ENCODE peak calls at places on chromosomes 7 and 10, in nine cellular contexts. One of them, this sample, is unnamed. For H3K36me3, the result is how much of the 10 kb centered on the place peaks cover.

GRCh38 chr10:119207713-119208552 is 562 bp downstream of the GRK5 start:
- DNase-seq in hepatocyte: peak
- DNase-seq in keratinocyte: no peak
- DNase-seq in neural progenitor cell: peak
- DNase-seq in GM23338: peak
- DNase-seq in HCT116: no peak
- DNase-seq in K562: no peak
- DNase-seq in SK-N-MC: no peak
- DNase-seq in HepG2: peak
- DNase-seq in this sample: peak

GRCh38 chr7:37945336-37945735 is 24.9 kb downstream of the EPDR1 start:
- DNase-seq in hepatocyte: no peak
- DNase-seq in keratinocyte: no peak
- DNase-seq in neural progenitor cell: no peak
- DNase-seq in GM23338: no peak
- DNase-seq in HCT116: no peak
- DNase-seq in K562: no peak
- DNase-seq in SK-N-MC: no peak
- DNase-seq in HepG2: peak
- DNase-seq in this sample: peak

GRCh38 chr7:111010833-111011232 is 80.1 kb upstream of the LRRN3 start:
- DNase-seq in hepatocyte: peak
- DNase-seq in keratinocyte: no peak
- DNase-seq in neural progenitor cell: no peak
- DNase-seq in GM23338: no peak
- DNase-seq in HCT116: no peak
- DNase-seq in K562: no peak
- DNase-seq in SK-N-MC: no peak
- DNase-seq in HepG2: no peak
- DNase-seq in this sample: no peak

GRCh38 chr10:11918384-11918783 is 95.2 kb downstream of the PROSER2 start:
- DNase-seq in hepatocyte: no peak
- DNase-seq in keratinocyte: no peak
- DNase-seq in neural progenitor cell: no peak
- DNase-seq in GM23338: no peak
- DNase-seq in HCT116: no peak
- DNase-seq in K562: no peak
- DNase-seq in SK-N-MC: no peak
- DNase-seq in HepG2: no peak
- DNase-seq in this sample: no peak

GRCh38 chr7:112014347-112014746 is 191.9 kb downstream of the DOCK4 start:
- DNase-seq in hepatocyte: no peak
- DNase-seq in keratinocyte: no peak
- DNase-seq in neural progenitor cell: no peak
- DNase-seq in GM23338: no peak
- DNase-seq in HCT116: no peak
- DNase-seq in K562: no peak
- DNase-seq in SK-N-MC: no peak
- DNase-seq in HepG2: no peak
- DNase-seq in this sample: no peak

GRCh38 chr7:22809902-22810642 is 12.6 kb downstream of the TOMM7 start:
- DNase-seq in hepatocyte: no peak
- DNase-seq in keratinocyte: no peak
- DNase-seq in neural progenitor cell: no peak
- DNase-seq in GM23338: no peak
- DNase-seq in HCT116: no peak
- DNase-seq in K562: no peak
- DNase-seq in SK-N-MC: no peak
- DNase-seq in HepG2: peak
- DNase-seq in this sample: no peak

GRCh38 chr10:61608255-61609040 is 54.3 kb upstream of the CABCOCO1 start:
- DNase-seq in hepatocyte: no peak
- DNase-seq in keratinocyte: no peak
- DNase-seq in neural progenitor cell: no peak
- DNase-seq in GM23338: no peak
- DNase-seq in HCT116: no peak
- DNase-seq in K562: no peak
- DNase-seq in SK-N-MC: peak
- DNase-seq in HepG2: no peak
- DNase-seq in this sample: peak

GRCh38 chr7:142811154-142811737 is 40.5 kb downstream of the PRSS2 start:
- DNase-seq in hepatocyte: peak
- DNase-seq in keratinocyte: no peak
- DNase-seq in neural progenitor cell: peak
- DNase-seq in GM23338: peak
- DNase-seq in HCT116: peak
- DNase-seq in K562: peak
- DNase-seq in SK-N-MC: peak
- DNase-seq in HepG2: peak
- DNase-seq in this sample: peak

GRCh38 chr7:121531175-121532070 is 135.3 kb upstream of the FAM3C start:
- DNase-seq in hepatocyte: no peak
- DNase-seq in keratinocyte: peak
- DNase-seq in neural progenitor cell: no peak
- DNase-seq in GM23338: no peak
- DNase-seq in HCT116: no peak
- DNase-seq in K562: no peak
- DNase-seq in SK-N-MC: no peak
- DNase-seq in HepG2: no peak
- DNase-seq in this sample: peak

GRCh38 chr10:109966961-109967738 is 40.6 kb upstream of the ADD3 start:
- DNase-seq in hepatocyte: peak
- DNase-seq in keratinocyte: no peak
- DNase-seq in neural progenitor cell: no peak
- DNase-seq in GM23338: peak
- DNase-seq in HCT116: no peak
- DNase-seq in K562: no peak
- DNase-seq in SK-N-MC: no peak
- DNase-seq in HepG2: peak
- DNase-seq in this sample: no peak

GRCh38 chr7:79868010-79868409 is 266.6 kb upstream of the GNAI1 start:
- DNase-seq in hepatocyte: no peak
- DNase-seq in keratinocyte: no peak
- DNase-seq in neural progenitor cell: no peak
- DNase-seq in GM23338: no peak
- DNase-seq in HCT116: no peak
- DNase-seq in K562: no peak
- DNase-seq in SK-N-MC: no peak
- DNase-seq in HepG2: no peak
- DNase-seq in this sample: no peak

GRCh38 chr10:92094960-92095359 is 171.4 kb downstream of the BTAF1 start:
- DNase-seq in hepatocyte: no peak
- DNase-seq in keratinocyte: no peak
- DNase-seq in neural progenitor cell: peak
- DNase-seq in GM23338: no peak
- DNase-seq in HCT116: no peak
- DNase-seq in K562: no peak
- DNase-seq in SK-N-MC: no peak
- DNase-seq in HepG2: no peak
- DNase-seq in this sample: no peak

GRCh38 chr10:90149563-90149962 is 448.2 kb downstream of the KIF20B start:
- DNase-seq in hepatocyte: no peak
- DNase-seq in keratinocyte: no peak
- DNase-seq in neural progenitor cell: no peak
- DNase-seq in GM23338: no peak
- DNase-seq in HCT116: no peak
- DNase-seq in K562: no peak
- DNase-seq in SK-N-MC: no peak
- DNase-seq in HepG2: no peak
- DNase-seq in this sample: no peak

GRCh38 chr7:29040570-29040906 is 82.4 kb upstream of the TRIL start:
- DNase-seq in hepatocyte: no peak
- DNase-seq in keratinocyte: no peak
- DNase-seq in neural progenitor cell: no peak
- DNase-seq in GM23338: no peak
- DNase-seq in HCT116: no peak
- DNase-seq in K562: no peak
- DNase-seq in SK-N-MC: no peak
- DNase-seq in HepG2: no peak
- DNase-seq in this sample: no peak

GRCh38 chr10:111076682-111077661 is at the start of gene ADRA2A:
- DNase-seq in hepatocyte: peak
- DNase-seq in keratinocyte: no peak
- DNase-seq in neural progenitor cell: peak
- DNase-seq in GM23338: peak
- DNase-seq in HCT116: no peak
- DNase-seq in K562: no peak
- DNase-seq in SK-N-MC: no peak
- DNase-seq in HepG2: no peak
- DNase-seq in this sample: peak

GRCh38 chr10:60203993-60204618 is 185.6 kb downstream of the ANK3 start:
- DNase-seq in hepatocyte: peak
- DNase-seq in keratinocyte: no peak
- DNase-seq in neural progenitor cell: peak
- DNase-seq in GM23338: peak
- DNase-seq in HCT116: peak
- DNase-seq in K562: peak
- DNase-seq in SK-N-MC: no peak
- DNase-seq in HepG2: peak
- DNase-seq in this sample: peak

GRCh38 chr7:80644054-80644453 is 5.6 kb downstream of the CD36 start:
- DNase-seq in hepatocyte: no peak
- DNase-seq in keratinocyte: no peak
- DNase-seq in neural progenitor cell: no peak
- DNase-seq in GM23338: no peak
- DNase-seq in HCT116: no peak
- DNase-seq in K562: no peak
- DNase-seq in SK-N-MC: no peak
- DNase-seq in HepG2: no peak
- DNase-seq in this sample: no peak

DNA sequence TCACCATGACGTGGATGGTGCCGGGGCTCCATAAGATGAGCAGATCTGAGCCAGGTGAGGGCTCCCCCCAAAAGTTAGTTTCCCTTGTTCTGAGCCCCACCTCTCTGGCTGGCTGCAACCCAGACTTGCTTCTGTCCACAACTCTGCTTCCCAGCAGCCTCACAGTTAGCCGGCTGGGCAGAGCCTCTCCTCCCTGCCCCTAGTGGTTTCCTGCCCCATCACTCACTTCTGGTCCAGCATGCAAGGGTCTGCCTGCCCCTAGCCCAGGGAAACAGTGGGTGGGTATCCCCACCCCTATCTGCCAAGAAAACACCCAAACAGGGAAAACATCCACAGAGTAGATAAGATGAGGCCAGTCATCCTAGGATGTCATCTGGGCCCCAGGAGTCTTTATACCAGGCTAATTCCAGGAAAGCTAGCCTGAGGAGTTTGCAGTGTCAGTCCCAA is 342.0 kb downstream of the GRID1 start:
- DNase-seq in hepatocyte: no peak
- DNase-seq in keratinocyte: no peak
- DNase-seq in neural progenitor cell: no peak
- DNase-seq in GM23338: no peak
- DNase-seq in HCT116: no peak
- DNase-seq in K562: peak
- DNase-seq in SK-N-MC: no peak
- DNase-seq in HepG2: no peak
- DNase-seq in this sample: no peak
- TF ChIP-seq EZH2 in hepatocyte: no peak
- TF ChIP-seq EZH2 in keratinocyte: no peak
- TF ChIP-seq EZH2 in neural progenitor cell: no peak
- TF ChIP-seq EZH2 in GM23338: no peak
- TF ChIP-seq EZH2 in HCT116: no peak
- TF ChIP-seq EZH2 in K562: no peak
- TF ChIP-seq EZH2 in SK-N-MC: no peak
- TF ChIP-seq EZH2 in HepG2: no peak
- TF ChIP-seq EZH2 in this sample: no peak

GRCh38 chr10:101028446-101029244 is 2.3 kb downstream of the PDZD7 start:
- DNase-seq in hepatocyte: no peak
- DNase-seq in keratinocyte: no peak
- DNase-seq in neural progenitor cell: no peak
- DNase-seq in GM23338: no peak
- DNase-seq in HCT116: no peak
- DNase-seq in K562: no peak
- DNase-seq in SK-N-MC: no peak
- DNase-seq in HepG2: no peak
- DNase-seq in this sample: no peak
- H3K27ac ChIP-seq in hepatocyte: no peak
- H3K27ac ChIP-seq in keratinocyte: no peak
- H3K27ac ChIP-seq in neural progenitor cell: no peak
- H3K27ac ChIP-seq in GM23338: no peak
- H3K27ac ChIP-seq in HCT116: no peak
- H3K27ac ChIP-seq in K562: no peak
- H3K27ac ChIP-seq in SK-N-MC: no peak
- H3K27ac ChIP-seq in HepG2: no peak
- H3K27ac ChIP-seq in this sample: no peak

DNA sequence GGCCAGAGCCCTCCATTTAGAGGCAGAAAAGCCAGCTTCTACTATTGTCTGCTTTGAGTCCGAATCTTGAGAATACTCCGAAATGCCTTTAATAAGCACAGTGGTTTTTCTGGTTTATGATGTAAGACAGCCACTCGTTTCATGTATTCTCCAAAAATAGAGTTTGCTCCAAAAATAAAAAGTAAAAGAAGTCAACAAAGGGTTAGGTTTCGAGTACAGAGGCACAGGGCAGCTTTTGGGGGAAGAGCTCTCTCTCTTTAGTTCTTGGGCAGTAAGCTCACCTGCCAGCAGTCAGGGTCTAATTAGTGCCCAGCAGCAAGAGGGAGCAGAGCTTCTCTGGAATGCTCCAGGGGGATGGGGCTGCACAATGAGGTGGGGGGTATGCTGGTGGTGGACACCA is 20.2 kb downstream of the CREB3L2 start:
- DNase-seq in hepatocyte: no peak
- DNase-seq in keratinocyte: no peak
- DNase-seq in neural progenitor cell: peak
- DNase-seq in GM23338: no peak
- DNase-seq in HCT116: no peak
- DNase-seq in K562: no peak
- DNase-seq in SK-N-MC: no peak
- DNase-seq in HepG2: no peak
- DNase-seq in this sample: no peak
- H3K36me3 ChIP-seq in hepatocyte: under half
- H3K36me3 ChIP-seq in keratinocyte: under half
- H3K36me3 ChIP-seq in neural progenitor cell: under half
- H3K36me3 ChIP-seq in GM23338: under half
- H3K36me3 ChIP-seq in HCT116: under half
- H3K36me3 ChIP-seq in K562: under half
- H3K36me3 ChIP-seq in SK-N-MC: under half
- H3K36me3 ChIP-seq in HepG2: half or more
- H3K36me3 ChIP-seq in this sample: under half

DNA sequence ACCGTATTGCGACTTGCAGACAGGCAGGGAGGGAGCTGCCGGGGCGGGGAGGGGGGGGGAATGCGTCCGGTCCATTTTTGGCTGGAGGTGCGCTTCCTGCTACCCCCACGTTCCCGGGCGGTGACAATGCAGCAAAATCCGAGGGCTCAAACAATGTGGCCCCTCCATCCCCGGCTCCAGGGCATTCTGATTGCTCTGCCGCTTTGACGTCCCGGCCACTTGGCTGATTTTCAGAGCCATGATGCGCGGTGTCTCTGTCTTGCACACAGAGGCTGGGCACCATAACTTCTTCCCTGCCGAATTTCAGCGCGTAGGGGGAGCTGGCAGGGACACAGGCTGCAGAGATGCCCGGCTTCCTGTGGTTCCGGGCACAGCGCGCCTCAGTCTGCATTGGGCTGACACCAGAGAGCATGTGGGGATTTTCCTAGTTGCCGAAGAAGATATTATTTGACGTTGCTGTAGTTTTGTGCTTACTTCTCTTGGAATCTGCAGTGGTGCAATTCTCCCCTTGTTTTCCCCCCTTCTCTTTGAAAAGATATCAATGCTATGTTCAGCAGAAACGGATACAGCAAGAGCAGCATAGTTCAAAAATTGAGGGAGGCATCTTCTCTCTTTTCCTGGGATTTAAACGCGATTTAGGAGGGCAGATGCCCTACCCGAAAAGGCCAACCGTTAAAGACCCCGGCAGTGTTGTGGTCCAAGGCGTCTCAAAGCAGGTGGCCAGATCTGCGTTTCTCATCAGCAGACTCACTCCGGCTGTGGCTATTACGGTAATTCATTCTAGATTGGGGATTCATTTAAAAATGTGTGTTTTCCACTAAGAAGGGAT is 1.4 kb downstream of the HECW1 start:
- DNase-seq in hepatocyte: no peak
- DNase-seq in keratinocyte: no peak
- DNase-seq in neural progenitor cell: peak
- DNase-seq in GM23338: no peak
- DNase-seq in HCT116: no peak
- DNase-seq in K562: no peak
- DNase-seq in SK-N-MC: no peak
- DNase-seq in HepG2: no peak
- DNase-seq in this sample: no peak
- TF ChIP-seq EZH2 in hepatocyte: peak
- TF ChIP-seq EZH2 in keratinocyte: peak
- TF ChIP-seq EZH2 in neural progenitor cell: peak
- TF ChIP-seq EZH2 in GM23338: no peak
- TF ChIP-seq EZH2 in HCT116: no peak
- TF ChIP-seq EZH2 in K562: no peak
- TF ChIP-seq EZH2 in SK-N-MC: no peak
- TF ChIP-seq EZH2 in HepG2: no peak
- TF ChIP-seq EZH2 in this sample: no peak